ENCODE peak calls at places on chromosomes 16 and 17, in ten cellular contexts. X, W, V, N, K, G, D, E, Q and Z are unnamed samples.

GRCh38 chr16:58485184-58485887 is 14.6 kb upstream of the NDRG4 start:
- DNase-seq in V (no peak), Q (no peak), E (no peak), G (no peak), K (no peak), N (no peak), W (no peak), X (no peak), D (no peak), Z (no peak)

GRCh38 chr17:31052187-31052889 is 42.4 kb upstream of the NF1 start:
- DNase-seq in E (no peak), K (peak; percentile 95), X (no peak), D (peak; percentile 49), G (no peak), V (peak; percentile 67), W (no peak), N (no peak), Q (no peak), Z (peak; percentile 33)

GRCh38 chr17:19000531-19001011 is 4.0 kb downstream of the FAM83G start:
- DNase-seq in Q (no peak), G (no peak), V (peak; percentile 40), N (no peak), K (peak; percentile 69), E (no peak), W (no peak), D (peak; percentile 50), X (no peak), Z (peak; percentile 57)

GRCh38 chr16:87790278-87791023 is 24.7 kb upstream of the KLHDC4 start:
- DNase-seq in D (peak; percentile 75), K (peak; percentile 28), W (no peak), X (peak; percentile 78), G (no peak), V (peak; percentile 94), E (no peak), N (no peak), Q (no peak), Z (no peak)

GRCh38 chr16:57502048-57502775 is 15.9 kb upstream of the DOK4 start:
- DNase-seq in W (no peak), V (no peak), E (no peak), G (no peak), X (peak; percentile 28), K (no peak), D (no peak), N (no peak), Q (no peak), Z (no peak)

GRCh38 chr16:3791701-3792100 is 74.4 kb upstream of the TRAP1 start:
- DNase-seq in V (no peak), D (no peak), N (no peak), W (no peak), Q (no peak), G (no peak), E (no peak), X (no peak), K (no peak), Z (no peak)

GRCh38 chr17:29495011-29495410 is 71.8 kb downstream of the ABHD15 start:
- DNase-seq in W (no peak), K (peak; percentile 34), Q (no peak), X (no peak), E (no peak), N (no peak), V (no peak), G (no peak), D (no peak), Z (no peak)

GRCh38 chr17:9021158-9021984 is at the start of gene NTN1:
- DNase-seq in X (no peak), N (peak; percentile 14), K (peak; percentile 70), G (no peak), E (no peak), D (no peak), W (peak; percentile 43), Q (peak; percentile 60), V (no peak), Z (no peak)

GRCh38 chr16:70649300-70649699 is 2.9 kb downstream of the IL34 start:
- DNase-seq in W (no peak), Q (no peak), X (no peak), E (no peak), D (no peak), V (no peak), N (no peak), K (peak; percentile 24), G (no peak), Z (no peak)

GRCh38 chr17:31390426-31390747 is 1.1 kb upstream of the RAB11FIP4 start:
- DNase-seq in V (no peak), D (no peak), X (no peak), Q (no peak), G (no peak), W (no peak), N (no peak), E (no peak), K (peak; percentile 17), Z (no peak)

GRCh38 chr17:1976000-1976682 is 49.0 kb downstream of the RTN4RL1 start:
- DNase-seq in Q (no peak), K (no peak), V (no peak), D (no peak), N (no peak), X (no peak), E (no peak), G (no peak), W (peak; percentile 6), Z (no peak)

GRCh38 chr16:88353691-88354090 is 29.1 kb upstream of the ZNF469 start:
- DNase-seq in W (no peak), G (no peak), X (no peak), E (no peak), V (no peak), Q (no peak), K (no peak), N (no peak), D (no peak), Z (no peak)